ENCODE peak calls at places on chromosomes 1 and 21, in ten cellular contexts. One of them, this sample, is unnamed.

GRCh38 chr1:32489774-32490454 is 25.0 kb downstream of the ZBTB8B start:
- DNase-seq in GM12865: no peak
- DNase-seq in esophagus muscularis mucosa: no peak
- DNase-seq in activated gamma-delta T cell treated with Interleukin-2 at 50 U/mL for 16 hours: no peak
- DNase-seq in GM04503: no peak
- DNase-seq in Right ventricle myocardium superior: no peak
- DNase-seq in thoracic aorta: no peak
- DNase-seq in pancreas: no peak
- DNase-seq in GOT3: no peak
- DNase-seq in T47D: no peak
- DNase-seq in this sample: no peak

GRCh38 chr1:169130683-169131082 is 24.2 kb downstream of the ATP1B1 start:
- DNase-seq in thoracic aorta: no peak
- DNase-seq in Right ventricle myocardium superior: no peak
- DNase-seq in T47D: no peak
- DNase-seq in GOT3: no peak
- DNase-seq in activated gamma-delta T cell treated with Interleukin-2 at 50 U/mL for 16 hours: no peak
- DNase-seq in GM04503: no peak
- DNase-seq in esophagus muscularis mucosa: no peak
- DNase-seq in pancreas: no peak
- DNase-seq in GM12865: no peak
- DNase-seq in this sample: no peak

GRCh38 chr1:226784081-226785049 is 45.3 kb upstream of the ITPKB start:
- DNase-seq in pancreas: no peak
- DNase-seq in esophagus muscularis mucosa: no peak
- DNase-seq in GM12865: no peak
- DNase-seq in Right ventricle myocardium superior: no peak
- DNase-seq in thoracic aorta: no peak
- DNase-seq in T47D: no peak
- DNase-seq in activated gamma-delta T cell treated with Interleukin-2 at 50 U/mL for 16 hours: no peak
- DNase-seq in GOT3: no peak
- DNase-seq in GM04503: no peak
- DNase-seq in this sample: no peak

GRCh38 chr1:227885648-227886502 is 61.9 kb downstream of the WNT9A start:
- DNase-seq in activated gamma-delta T cell treated with Interleukin-2 at 50 U/mL for 16 hours: no peak
- DNase-seq in pancreas: no peak
- DNase-seq in GOT3: no peak
- DNase-seq in esophagus muscularis mucosa: peak
- DNase-seq in thoracic aorta: no peak
- DNase-seq in GM04503: no peak
- DNase-seq in Right ventricle myocardium superior: peak
- DNase-seq in GM12865: peak
- DNase-seq in T47D: peak
- DNase-seq in this sample: no peak

GRCh38 chr1:3736708-3737107 is 15.5 kb upstream of the CCDC27 start:
- DNase-seq in activated gamma-delta T cell treated with Interleukin-2 at 50 U/mL for 16 hours: no peak
- DNase-seq in Right ventricle myocardium superior: no peak
- DNase-seq in esophagus muscularis mucosa: no peak
- DNase-seq in thoracic aorta: no peak
- DNase-seq in GM12865: no peak
- DNase-seq in pancreas: no peak
- DNase-seq in T47D: no peak
- DNase-seq in GOT3: no peak
- DNase-seq in GM04503: no peak
- DNase-seq in this sample: no peak

GRCh38 chr21:44418876-44419230 is 36.5 kb upstream of the LRRC3 start:
- DNase-seq in pancreas: no peak
- DNase-seq in thoracic aorta: no peak
- DNase-seq in esophagus muscularis mucosa: no peak
- DNase-seq in T47D: no peak
- DNase-seq in GOT3: no peak
- DNase-seq in Right ventricle myocardium superior: peak
- DNase-seq in GM12865: no peak
- DNase-seq in GM04503: no peak
- DNase-seq in activated gamma-delta T cell treated with Interleukin-2 at 50 U/mL for 16 hours: no peak
- DNase-seq in this sample: no peak

GRCh38 chr21:33993286-33994231 is 78.0 kb upstream of the ATP5PO start:
- DNase-seq in thoracic aorta: no peak
- DNase-seq in Right ventricle myocardium superior: peak
- DNase-seq in GOT3: no peak
- DNase-seq in GM04503: no peak
- DNase-seq in pancreas: no peak
- DNase-seq in T47D: no peak
- DNase-seq in activated gamma-delta T cell treated with Interleukin-2 at 50 U/mL for 16 hours: no peak
- DNase-seq in esophagus muscularis mucosa: no peak
- DNase-seq in GM12865: peak
- DNase-seq in this sample: no peak

GRCh38 chr21:29033871-29034270 is 9.4 kb downstream of the USP16 start:
- DNase-seq in thoracic aorta: no peak
- DNase-seq in Right ventricle myocardium superior: no peak
- DNase-seq in GOT3: no peak
- DNase-seq in GM12865: no peak
- DNase-seq in activated gamma-delta T cell treated with Interleukin-2 at 50 U/mL for 16 hours: no peak
- DNase-seq in pancreas: no peak
- DNase-seq in GM04503: no peak
- DNase-seq in T47D: no peak
- DNase-seq in esophagus muscularis mucosa: no peak
- DNase-seq in this sample: no peak

GRCh38 chr1:27633640-27634165 is 1.3 kb downstream of the FGR start:
- DNase-seq in activated gamma-delta T cell treated with Interleukin-2 at 50 U/mL for 16 hours: no peak
- DNase-seq in GM04503: no peak
- DNase-seq in pancreas: no peak
- DNase-seq in thoracic aorta: no peak
- DNase-seq in esophagus muscularis mucosa: no peak
- DNase-seq in T47D: no peak
- DNase-seq in Right ventricle myocardium superior: no peak
- DNase-seq in GOT3: no peak
- DNase-seq in GM12865: no peak
- DNase-seq in this sample: no peak

GRCh38 chr1:112247036-112247597 is 148.9 kb upstream of the CTTNBP2NL start:
- DNase-seq in GOT3: no peak
- DNase-seq in esophagus muscularis mucosa: no peak
- DNase-seq in Right ventricle myocardium superior: no peak
- DNase-seq in T47D: no peak
- DNase-seq in GM12865: no peak
- DNase-seq in GM04503: no peak
- DNase-seq in pancreas: no peak
- DNase-seq in activated gamma-delta T cell treated with Interleukin-2 at 50 U/mL for 16 hours: no peak
- DNase-seq in thoracic aorta: no peak
- DNase-seq in this sample: no peak

GRCh38 chr21:27306821-27307746 is 340.2 kb upstream of the ADAMTS5 start:
- DNase-seq in GM04503: peak
- DNase-seq in pancreas: no peak
- DNase-seq in thoracic aorta: no peak
- DNase-seq in Right ventricle myocardium superior: no peak
- DNase-seq in T47D: no peak
- DNase-seq in GM12865: no peak
- DNase-seq in activated gamma-delta T cell treated with Interleukin-2 at 50 U/mL for 16 hours: no peak
- DNase-seq in GOT3: no peak
- DNase-seq in esophagus muscularis mucosa: no peak
- DNase-seq in this sample: no peak

GRCh38 chr1:203629509-203630082 is 3.0 kb downstream of the ATP2B4 start:
- DNase-seq in GM04503: no peak
- DNase-seq in thoracic aorta: no peak
- DNase-seq in pancreas: peak
- DNase-seq in activated gamma-delta T cell treated with Interleukin-2 at 50 U/mL for 16 hours: peak
- DNase-seq in T47D: no peak
- DNase-seq in GOT3: no peak
- DNase-seq in esophagus muscularis mucosa: no peak
- DNase-seq in Right ventricle myocardium superior: peak
- DNase-seq in GM12865: peak
- DNase-seq in this sample: peak

GRCh38 chr1:248815407-248816034 is 10.2 kb downstream of the SH3BP5L start:
- DNase-seq in GOT3: no peak
- DNase-seq in pancreas: no peak
- DNase-seq in T47D: no peak
- DNase-seq in GM04503: no peak
- DNase-seq in Right ventricle myocardium superior: no peak
- DNase-seq in esophagus muscularis mucosa: no peak
- DNase-seq in thoracic aorta: no peak
- DNase-seq in GM12865: no peak
- DNase-seq in activated gamma-delta T cell treated with Interleukin-2 at 50 U/mL for 16 hours: no peak
- DNase-seq in this sample: no peak

GRCh38 chr1:147890177-147890790 is 12.3 kb upstream of the GJA8 start:
- DNase-seq in pancreas: no peak
- DNase-seq in activated gamma-delta T cell treated with Interleukin-2 at 50 U/mL for 16 hours: peak
- DNase-seq in GM04503: no peak
- DNase-seq in Right ventricle myocardium superior: peak
- DNase-seq in thoracic aorta: no peak
- DNase-seq in T47D: peak
- DNase-seq in GOT3: no peak
- DNase-seq in GM12865: peak
- DNase-seq in esophagus muscularis mucosa: peak
- DNase-seq in this sample: peak

GRCh38 chr1:217953330-217953729 is 322.2 kb downstream of the SPATA17 start:
- DNase-seq in GM04503: no peak
- DNase-seq in esophagus muscularis mucosa: no peak
- DNase-seq in activated gamma-delta T cell treated with Interleukin-2 at 50 U/mL for 16 hours: no peak
- DNase-seq in GM12865: no peak
- DNase-seq in pancreas: no peak
- DNase-seq in GOT3: no peak
- DNase-seq in Right ventricle myocardium superior: no peak
- DNase-seq in T47D: no peak
- DNase-seq in thoracic aorta: no peak
- DNase-seq in this sample: no peak

GRCh38 chr1:3063379-3064295 is 5.4 kb upstream of the PRDM16 start:
- DNase-seq in pancreas: no peak
- DNase-seq in thoracic aorta: no peak
- DNase-seq in GM12865: no peak
- DNase-seq in activated gamma-delta T cell treated with Interleukin-2 at 50 U/mL for 16 hours: no peak
- DNase-seq in esophagus muscularis mucosa: no peak
- DNase-seq in Right ventricle myocardium superior: peak
- DNase-seq in T47D: no peak
- DNase-seq in GM04503: no peak
- DNase-seq in GOT3: no peak
- DNase-seq in this sample: no peak

GRCh38 chr21:43731891-43732711 is 13.2 kb downstream of the PDXK start:
- DNase-seq in GM12865: no peak
- DNase-seq in Right ventricle myocardium superior: peak
- DNase-seq in T47D: no peak
- DNase-seq in activated gamma-delta T cell treated with Interleukin-2 at 50 U/mL for 16 hours: no peak
- DNase-seq in thoracic aorta: no peak
- DNase-seq in pancreas: no peak
- DNase-seq in GOT3: no peak
- DNase-seq in esophagus muscularis mucosa: no peak
- DNase-seq in GM04503: peak
- DNase-seq in this sample: no peak

GRCh38 chr1:183546427-183546826 is 43.8 kb downstream of the NCF2 start:
- DNase-seq in activated gamma-delta T cell treated with Interleukin-2 at 50 U/mL for 16 hours: no peak
- DNase-seq in T47D: no peak
- DNase-seq in GM04503: no peak
- DNase-seq in pancreas: no peak
- DNase-seq in thoracic aorta: no peak
- DNase-seq in GM12865: no peak
- DNase-seq in esophagus muscularis mucosa: no peak
- DNase-seq in GOT3: no peak
- DNase-seq in Right ventricle myocardium superior: no peak
- DNase-seq in this sample: no peak

GRCh38 chr1:115302390-115302961 is 35.6 kb downstream of the NGF start:
- DNase-seq in pancreas: no peak
- DNase-seq in thoracic aorta: no peak
- DNase-seq in GM04503: peak
- DNase-seq in esophagus muscularis mucosa: no peak
- DNase-seq in GOT3: no peak
- DNase-seq in GM12865: no peak
- DNase-seq in Right ventricle myocardium superior: peak
- DNase-seq in T47D: no peak
- DNase-seq in activated gamma-delta T cell treated with Interleukin-2 at 50 U/mL for 16 hours: no peak
- DNase-seq in this sample: no peak

GRCh38 chr21:26708223-26708800 is 135.2 kb upstream of the CYYR1 start:
- DNase-seq in esophagus muscularis mucosa: no peak
- DNase-seq in thoracic aorta: no peak
- DNase-seq in GOT3: no peak
- DNase-seq in pancreas: no peak
- DNase-seq in Right ventricle myocardium superior: no peak
- DNase-seq in GM04503: no peak
- DNase-seq in activated gamma-delta T cell treated with Interleukin-2 at 50 U/mL for 16 hours: no peak
- DNase-seq in GM12865: no peak
- DNase-seq in T47D: no peak
- DNase-seq in this sample: no peak

GRCh38 chr1:37509181-37509580 is 5.4 kb downstream of the MEAF6 start:
- DNase-seq in Right ventricle myocardium superior: no peak
- DNase-seq in thoracic aorta: no peak
- DNase-seq in T47D: no peak
- DNase-seq in esophagus muscularis mucosa: no peak
- DNase-seq in activated gamma-delta T cell treated with Interleukin-2 at 50 U/mL for 16 hours: no peak
- DNase-seq in pancreas: no peak
- DNase-seq in GM12865: peak
- DNase-seq in GM04503: no peak
- DNase-seq in GOT3: no peak
- DNase-seq in this sample: no peak

GRCh38 chr1:167515461-167515860 is 2.9 kb downstream of the CD247 start:
- DNase-seq in activated gamma-delta T cell treated with Interleukin-2 at 50 U/mL for 16 hours: no peak
- DNase-seq in Right ventricle myocardium superior: no peak
- DNase-seq in pancreas: no peak
- DNase-seq in GM12865: no peak
- DNase-seq in T47D: no peak
- DNase-seq in esophagus muscularis mucosa: no peak
- DNase-seq in GOT3: no peak
- DNase-seq in GM04503: no peak
- DNase-seq in thoracic aorta: no peak
- DNase-seq in this sample: no peak

GRCh38 chr1:172678990-172679772 is 20.3 kb downstream of the FASLG start:
- DNase-seq in esophagus muscularis mucosa: no peak
- DNase-seq in T47D: no peak
- DNase-seq in Right ventricle myocardium superior: no peak
- DNase-seq in GM12865: no peak
- DNase-seq in GM04503: no peak
- DNase-seq in thoracic aorta: no peak
- DNase-seq in pancreas: no peak
- DNase-seq in GOT3: no peak
- DNase-seq in activated gamma-delta T cell treated with Interleukin-2 at 50 U/mL for 16 hours: no peak
- DNase-seq in this sample: no peak

GRCh38 chr1:917076-917459 is 6.7 kb upstream of the SAMD11 start:
- DNase-seq in thoracic aorta: no peak
- DNase-seq in pancreas: no peak
- DNase-seq in esophagus muscularis mucosa: no peak
- DNase-seq in GM12865: no peak
- DNase-seq in GM04503: no peak
- DNase-seq in T47D: no peak
- DNase-seq in Right ventricle myocardium superior: peak
- DNase-seq in activated gamma-delta T cell treated with Interleukin-2 at 50 U/mL for 16 hours: no peak
- DNase-seq in GOT3: no peak
- DNase-seq in this sample: no peak

GRCh38 chr1:43554444-43554992 is 23.8 kb downstream of the PTPRF start:
- DNase-seq in activated gamma-delta T cell treated with Interleukin-2 at 50 U/mL for 16 hours: peak
- DNase-seq in GM12865: peak
- DNase-seq in GOT3: no peak
- DNase-seq in pancreas: no peak
- DNase-seq in T47D: peak
- DNase-seq in Right ventricle myocardium superior: no peak
- DNase-seq in esophagus muscularis mucosa: no peak
- DNase-seq in thoracic aorta: no peak
- DNase-seq in GM04503: no peak
- DNase-seq in this sample: peak

GRCh38 chr1:228964178-228964819 is 229.0 kb downstream of the RHOU start:
- DNase-seq in esophagus muscularis mucosa: no peak
- DNase-seq in Right ventricle myocardium superior: peak
- DNase-seq in T47D: no peak
- DNase-seq in thoracic aorta: no peak
- DNase-seq in activated gamma-delta T cell treated with Interleukin-2 at 50 U/mL for 16 hours: no peak
- DNase-seq in pancreas: no peak
- DNase-seq in GM04503: peak
- DNase-seq in GM12865: no peak
- DNase-seq in GOT3: no peak
- DNase-seq in this sample: no peak

GRCh38 chr1:87064309-87064708 is 149.9 kb downstream of the HS2ST1 start:
- DNase-seq in thoracic aorta: no peak
- DNase-seq in GOT3: no peak
- DNase-seq in GM04503: no peak
- DNase-seq in Right ventricle myocardium superior: no peak
- DNase-seq in T47D: no peak
- DNase-seq in activated gamma-delta T cell treated with Interleukin-2 at 50 U/mL for 16 hours: no peak
- DNase-seq in pancreas: no peak
- DNase-seq in esophagus muscularis mucosa: no peak
- DNase-seq in GM12865: no peak
- DNase-seq in this sample: no peak

GRCh38 chr1:55716610-55717009 is 501.4 kb upstream of the USP24 start:
- DNase-seq in GM12865: no peak
- DNase-seq in GOT3: no peak
- DNase-seq in esophagus muscularis mucosa: no peak
- DNase-seq in T47D: no peak
- DNase-seq in GM04503: no peak
- DNase-seq in pancreas: no peak
- DNase-seq in Right ventricle myocardium superior: no peak
- DNase-seq in activated gamma-delta T cell treated with Interleukin-2 at 50 U/mL for 16 hours: no peak
- DNase-seq in thoracic aorta: no peak
- DNase-seq in this sample: no peak